ENCODE peak calls at places on chromosomes 1 and 21, in nine cellular contexts. S is endothelial cell, W is HFF-Myc, L is breast epithelium, X is fibroblast of mammary gland, Z is lower lobe of right lung, B is fibroblast of pulmonary artery, Q is bronchial epithelial cell, I is AG10803. U is an unnamed sample.

GRCh38 chr1:219189021-219189824 is 15.5 kb downstream of the LYPLAL1 start:
- DNase-seq in W (peak), X (peak), Q (peak), S (no peak), I (peak), B (peak), L (no peak), Z (no peak), U (peak)

GRCh38 chr1:203937678-203938330 is 76.4 kb downstream of the SNRPE start:
- DNase-seq in W (no peak), S (no peak), X (no peak), L (no peak), I (no peak), Z (no peak), B (no peak), Q (no peak), U (no peak)

GRCh38 chr1:179010671-179011070 is 15.0 kb upstream of the FAM20B start:
- DNase-seq in W (no peak), S (no peak), Q (no peak), X (no peak), Z (no peak), B (no peak), L (no peak), I (no peak), U (no peak)

GRCh38 chr1:90204036-90204594 is 209.2 kb downstream of the ZNF326 start:
- DNase-seq in I (no peak), X (no peak), B (no peak), W (no peak), L (no peak), Q (no peak), Z (no peak), S (no peak), U (no peak)

GRCh38 chr1:15184445-15185103 is 31.0 kb downstream of the TMEM51 start:
- DNase-seq in Z (no peak), B (no peak), W (no peak), S (no peak), L (no peak), I (no peak), Q (no peak), X (no peak), U (no peak)

GRCh38 chr1:167630568-167631385 is 745 bp downstream of the RCSD1 start:
- DNase-seq in Z (no peak), L (no peak), W (no peak), Q (no peak), S (no peak), B (no peak), I (no peak), X (no peak), U (no peak)

GRCh38 chr1:200150721-200151120 is 123.2 kb downstream of the NR5A2 start:
- DNase-seq in Q (peak), W (peak), Z (peak), X (peak), L (no peak), S (no peak), B (peak), I (peak), U (peak)

GRCh38 chr1:180594723-180595122 is 36.0 kb downstream of the OVAAL start:
- DNase-seq in L (no peak), X (no peak), S (no peak), B (no peak), I (no peak), Z (no peak), W (no peak), Q (peak), U (no peak)

GRCh38 chr1:199298825-199299224 is 660.0 kb downstream of the PTPRC start:
- DNase-seq in Z (no peak), Q (no peak), W (no peak), I (peak), L (no peak), X (peak), B (peak), S (no peak), U (no peak)

GRCh38 chr1:185238447-185238846 is 78.6 kb downstream of the IVNS1ABP start:
- DNase-seq in W (no peak), S (no peak), Q (peak), L (no peak), I (peak), X (peak), Z (no peak), B (peak), U (peak)

GRCh38 chr1:193606035-193606434 is 419.6 kb upstream of the B3GALT2 start:
- DNase-seq in Q (no peak), S (no peak), I (no peak), B (no peak), W (no peak), X (no peak), L (no peak), Z (no peak), U (no peak)

GRCh38 chr1:241311056-241311746 is 45.8 kb downstream of the RGS7 start:
- DNase-seq in L (no peak), S (no peak), X (peak), W (no peak), Q (no peak), B (no peak), Z (no peak), I (no peak), U (peak)

GRCh38 chr1:165508291-165508690 is 35.5 kb upstream of the LRRC52 start:
- DNase-seq in I (no peak), Q (no peak), X (no peak), W (no peak), B (no peak), Z (no peak), S (no peak), L (no peak), U (no peak)

GRCh38 chr1:57623791-57624538 is 200.1 kb upstream of the DAB1 start:
- DNase-seq in B (no peak), W (no peak), Q (no peak), Z (no peak), X (no peak), I (no peak), S (no peak), L (no peak), U (no peak)

GRCh38 chr21:42474982-42475381 is 21.0 kb downstream of the RSPH1 start:
- DNase-seq in S (no peak), B (no peak), Q (peak), X (no peak), L (no peak), I (no peak), Z (no peak), W (no peak), U (no peak)

GRCh38 chr1:51344276-51344601 is 13.9 kb upstream of the TTC39A start:
- DNase-seq in L (no peak), W (no peak), S (no peak), Q (no peak), Z (no peak), B (no peak), I (no peak), X (no peak), U (no peak)

GRCh38 chr1:51345300-51345687 is 14.9 kb upstream of the TTC39A start:
- DNase-seq in B (no peak), Q (no peak), I (no peak), Z (no peak), X (no peak), L (no peak), S (no peak), W (no peak), U (no peak)

GRCh38 chr1:51346086-51346942 is 16.0 kb upstream of the TTC39A start:
- DNase-seq in B (no peak), S (no peak), Z (no peak), X (no peak), L (no peak), I (no peak), Q (no peak), W (no peak), U (no peak)

GRCh38 chr1:51343624-51344023 is 13.3 kb upstream of the TTC39A start:
- DNase-seq in L (no peak), I (no peak), Q (no peak), Z (no peak), X (no peak), W (no peak), S (no peak), B (no peak), U (no peak)

GRCh38 chr1:51344602-51345299 is 14.4 kb upstream of the TTC39A start:
- DNase-seq in L (no peak), B (no peak), Q (no peak), X (no peak), Z (peak), I (no peak), W (no peak), S (peak), U (no peak)
- TF ChIP-seq CTCF in L (no peak), B (no peak), Q (no peak), X (no peak), Z (peak), I (no peak), W (no peak), S (no peak), U (no peak)

GRCh38 chr1:151069103-151069486 is 1.5 kb upstream of the GABPB2 start:
- DNase-seq in W (no peak), Q (no peak), I (no peak), X (no peak), S (no peak), L (no peak), B (no peak), Z (no peak), U (no peak)

GRCh38 chr1:151067185-151067584 is 3.4 kb upstream of the GABPB2 start:
- DNase-seq in B (no peak), S (no peak), Z (no peak), Q (no peak), I (no peak), X (no peak), L (no peak), W (no peak), U (no peak)

DNA sequence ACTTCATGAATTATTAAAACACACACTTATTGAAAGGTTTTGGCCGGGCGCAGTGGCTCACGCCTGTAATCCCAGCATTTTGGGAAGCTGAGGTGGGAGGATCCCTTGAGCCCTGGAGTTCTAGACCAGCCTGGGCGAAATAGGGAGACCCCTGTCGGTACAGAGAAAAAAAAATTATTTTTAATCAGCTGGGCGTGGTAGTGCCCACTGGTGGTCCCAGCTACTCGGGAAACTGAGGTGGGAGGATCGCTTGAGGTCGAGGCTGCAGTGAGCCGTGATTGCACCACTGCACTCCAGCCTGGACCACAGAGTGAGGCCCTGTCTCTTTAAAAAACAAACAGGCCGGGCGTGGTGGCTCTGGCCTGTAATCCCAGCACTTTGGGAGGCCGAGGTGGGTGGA is 1.7 kb downstream of the GABPB2 start:
- DNase-seq in L (no peak), S (no peak), I (no peak), B (no peak), Z (no peak), X (no peak), W (no peak), Q (no peak), U (no peak)
- TF ChIP-seq CTCF in L (no peak), S (no peak), I (no peak), B (no peak), Z (no peak), X (no peak), W (peak), Q (no peak), U (no peak)

GRCh38 chr1:232793944-232794343 is 11.3 kb upstream of the MAP10 start:
- DNase-seq in S (no peak), X (peak), W (peak), Q (peak), Z (no peak), I (peak), B (peak), L (no peak), U (peak)
- TF ChIP-seq CTCF in S (no peak), X (peak), W (peak), Q (peak), Z (no peak), I (peak), B (no peak), L (no peak), U (peak)

DNA sequence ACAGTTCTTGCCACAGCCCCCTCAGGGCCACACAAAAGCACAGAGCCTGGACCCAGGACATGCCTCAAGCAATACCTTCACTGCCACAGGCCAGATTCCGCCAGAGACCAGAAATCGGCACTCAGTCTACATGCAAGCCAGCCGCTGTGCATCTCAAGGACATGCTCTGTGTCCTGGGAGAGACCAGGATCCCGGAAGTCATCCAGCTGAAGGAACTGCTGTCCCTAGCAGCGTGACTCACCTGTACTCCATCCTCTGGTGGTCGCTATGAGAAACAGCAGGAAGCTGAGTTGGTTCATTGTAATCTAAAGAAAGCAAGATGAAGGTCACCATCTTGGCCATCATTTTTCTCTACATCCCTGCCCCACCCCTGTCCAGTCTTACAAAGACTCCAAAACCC is 401 bp downstream of the ITLN1 start:
- DNase-seq in S (no peak), I (no peak), L (no peak), W (no peak), X (no peak), B (no peak), Z (no peak), Q (peak), U (no peak)
- TF ChIP-seq CTCF in S (no peak), I (no peak), L (peak), W (no peak), X (no peak), B (no peak), Z (no peak), Q (peak), U (no peak)

GRCh38 chr1:36306210-36306901 is at the start of gene SH3D21:
- DNase-seq in Q (peak), X (peak), S (peak), I (peak), Z (peak), B (no peak), W (no peak), L (peak), U (peak)
- TF ChIP-seq CTCF in Q (peak), X (no peak), S (no peak), I (no peak), Z (peak), B (no peak), W (no peak), L (no peak), U (peak)

GRCh38 chr1:38872401-38873026 is 634 bp downstream of the MYCBP start:
- DNase-seq in L (no peak), I (peak), X (peak), Q (peak), S (peak), B (peak), W (no peak), Z (peak), U (no peak)

GRCh38 chr1:38870996-38871395 is 2.2 kb downstream of the MYCBP start:
- DNase-seq in Q (no peak), Z (no peak), L (no peak), S (no peak), W (no peak), X (no peak), B (no peak), I (no peak), U (no peak)

GRCh38 chr1:38873027-38873969 is at the start of gene MYCBP:
- DNase-seq in W (peak), L (peak), B (peak), S (peak), I (peak), Z (peak), Q (peak), X (peak), U (peak)

GRCh38 chr1:38881487-38881886 is at the start of gene GJA9:
- DNase-seq in Z (no peak), Q (no peak), X (no peak), S (no peak), L (no peak), I (no peak), W (no peak), B (no peak), U (no peak)

GRCh38 chr1:38875811-38876210 is 2.7 kb upstream of the MYCBP start:
- DNase-seq in W (no peak), I (peak), Q (no peak), Z (no peak), L (no peak), B (no peak), S (no peak), X (no peak), U (no peak)
- TF ChIP-seq CTCF in W (no peak), I (no peak), Q (no peak), Z (no peak), L (no peak), B (no peak), S (no peak), X (no peak), U (no peak)

DNA sequence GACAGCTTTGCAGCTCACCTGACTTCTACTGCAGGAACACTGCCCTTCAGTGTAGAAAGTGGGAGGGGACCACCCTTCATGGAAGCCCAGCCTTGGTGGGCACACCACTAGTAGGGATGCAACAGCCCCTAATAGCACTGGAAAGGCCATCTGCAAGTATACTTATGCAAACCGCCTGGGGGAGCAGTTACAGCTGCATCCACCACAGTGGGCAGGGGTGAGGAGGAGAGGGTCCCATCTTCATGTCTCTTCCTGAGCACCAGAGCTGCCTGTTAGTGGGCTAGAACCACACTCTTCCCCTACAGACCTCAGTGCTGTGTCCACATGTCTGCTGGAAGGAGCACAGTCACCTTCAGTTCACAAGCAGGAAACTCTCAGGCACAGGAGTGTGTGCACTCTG is 66.2 kb upstream of the LHX8 start:
- DNase-seq in Q (no peak), X (no peak), B (no peak), I (no peak), S (no peak), L (no peak), W (no peak), Z (no peak), U (no peak)
- TF ChIP-seq CTCF in Q (no peak), X (no peak), B (no peak), I (no peak), S (no peak), L (no peak), W (no peak), Z (no peak), U (no peak)

GRCh38 chr1:75130312-75130677 is 3.9 kb upstream of the LHX8 start:
- DNase-seq in X (no peak), W (no peak), I (no peak), Q (no peak), S (no peak), B (no peak), L (no peak), Z (no peak), U (no peak)

GRCh38 chr1:75129660-75130311 is 4.4 kb upstream of the LHX8 start:
- DNase-seq in Z (no peak), S (no peak), L (no peak), W (no peak), Q (no peak), X (no peak), B (no peak), I (no peak), U (no peak)

GRCh38 chr1:75130865-75131592 is 3.2 kb upstream of the LHX8 start:
- DNase-seq in B (no peak), X (no peak), I (no peak), W (no peak), L (no peak), S (no peak), Q (no peak), Z (no peak), U (no peak)

GRCh38 chr1:75132421-75133381 is 1.5 kb upstream of the LHX8 start:
- DNase-seq in Q (no peak), Z (no peak), I (no peak), W (no peak), S (no peak), B (no peak), L (no peak), X (no peak), U (no peak)

GRCh38 chr1:75131593-75132420 is 2.4 kb upstream of the LHX8 start:
- DNase-seq in B (no peak), W (no peak), X (no peak), I (no peak), Z (no peak), S (no peak), Q (no peak), L (no peak), U (no peak)
- TF ChIP-seq CTCF in B (no peak), W (no peak), X (no peak), I (no peak), Z (no peak), S (no peak), Q (no peak), L (no peak), U (no peak)

GRCh38 chr1:27496604-27497155 is 6.7 kb upstream of the WASF2 start:
- DNase-seq in B (peak), S (peak), I (peak), Q (no peak), W (no peak), X (peak), Z (no peak), L (no peak), U (no peak)
- TF ChIP-seq CTCF in B (peak), S (no peak), I (peak), Q (peak), W (no peak), X (peak), Z (no peak), L (no peak), U (no peak)